ENCODE peak calls at places on chromosomes 12 and 14, in eight cellular contexts. One of them, this sample, is unnamed.

GRCh38 chr12:104733717-104734175 is 224.3 kb downstream of the SLC41A2 start:
- DNase-seq in Caki2: no peak
- DNase-seq in effector CD4-positive, alpha-beta T cell: no peak
- DNase-seq in GM13977: peak
- DNase-seq in mammary epithelial cell: no peak
- DNase-seq in NCI-H1092 treated with DMSO at 0.1 percent for 48 hours: peak
- DNase-seq in foreskin fibroblast: no peak
- DNase-seq in NCI-H146: no peak
- DNase-seq in this sample: no peak

GRCh38 chr12:106282457-106283097 is 20.0 kb upstream of the TCP11L2 start:
- DNase-seq in Caki2: no peak
- DNase-seq in effector CD4-positive, alpha-beta T cell: peak
- DNase-seq in GM13977: peak
- DNase-seq in mammary epithelial cell: peak
- DNase-seq in NCI-H1092 treated with DMSO at 0.1 percent for 48 hours: peak
- DNase-seq in foreskin fibroblast: peak
- DNase-seq in NCI-H146: peak
- DNase-seq in this sample: peak

GRCh38 chr12:63845726-63846125 is 1.2 kb downstream of the SRGAP1 start:
- DNase-seq in Caki2: peak
- DNase-seq in effector CD4-positive, alpha-beta T cell: no peak
- DNase-seq in GM13977: no peak
- DNase-seq in mammary epithelial cell: peak
- DNase-seq in NCI-H1092 treated with DMSO at 0.1 percent for 48 hours: peak
- DNase-seq in foreskin fibroblast: peak
- DNase-seq in NCI-H146: peak
- DNase-seq in this sample: peak

GRCh38 chr12:128918481-128918880 is 65.2 kb downstream of the GLT1D1 start:
- DNase-seq in Caki2: no peak
- DNase-seq in effector CD4-positive, alpha-beta T cell: no peak
- DNase-seq in GM13977: no peak
- DNase-seq in mammary epithelial cell: no peak
- DNase-seq in NCI-H1092 treated with DMSO at 0.1 percent for 48 hours: no peak
- DNase-seq in foreskin fibroblast: no peak
- DNase-seq in NCI-H146: no peak
- DNase-seq in this sample: no peak

GRCh38 chr12:27330846-27331245 is 1.8 kb upstream of the BMAL2 start:
- DNase-seq in Caki2: no peak
- DNase-seq in effector CD4-positive, alpha-beta T cell: no peak
- DNase-seq in GM13977: no peak
- DNase-seq in mammary epithelial cell: no peak
- DNase-seq in NCI-H1092 treated with DMSO at 0.1 percent for 48 hours: no peak
- DNase-seq in foreskin fibroblast: peak
- DNase-seq in NCI-H146: no peak
- DNase-seq in this sample: no peak

GRCh38 chr14:101813171-101813759 is 51.8 kb downstream of the PPP2R5C start:
- DNase-seq in Caki2: no peak
- DNase-seq in effector CD4-positive, alpha-beta T cell: no peak
- DNase-seq in GM13977: no peak
- DNase-seq in mammary epithelial cell: no peak
- DNase-seq in NCI-H1092 treated with DMSO at 0.1 percent for 48 hours: no peak
- DNase-seq in foreskin fibroblast: no peak
- DNase-seq in NCI-H146: no peak
- DNase-seq in this sample: no peak

GRCh38 chr14:24231263-24232120 is 675 bp downstream of the NEDD8 start:
- DNase-seq in Caki2: no peak
- DNase-seq in effector CD4-positive, alpha-beta T cell: no peak
- DNase-seq in GM13977: no peak
- DNase-seq in mammary epithelial cell: peak
- DNase-seq in NCI-H1092 treated with DMSO at 0.1 percent for 48 hours: no peak
- DNase-seq in foreskin fibroblast: no peak
- DNase-seq in NCI-H146: peak
- DNase-seq in this sample: no peak

GRCh38 chr14:105126126-105126969 is 42.2 kb downstream of the JAG2 start:
- DNase-seq in Caki2: no peak
- DNase-seq in effector CD4-positive, alpha-beta T cell: no peak
- DNase-seq in GM13977: no peak
- DNase-seq in mammary epithelial cell: no peak
- DNase-seq in NCI-H1092 treated with DMSO at 0.1 percent for 48 hours: no peak
- DNase-seq in foreskin fibroblast: no peak
- DNase-seq in NCI-H146: peak
- DNase-seq in this sample: no peak

GRCh38 chr14:61076531-61076930 is 95.5 kb downstream of the SLC38A6 start:
- DNase-seq in Caki2: no peak
- DNase-seq in effector CD4-positive, alpha-beta T cell: no peak
- DNase-seq in GM13977: no peak
- DNase-seq in mammary epithelial cell: no peak
- DNase-seq in NCI-H1092 treated with DMSO at 0.1 percent for 48 hours: peak
- DNase-seq in foreskin fibroblast: peak
- DNase-seq in NCI-H146: peak
- DNase-seq in this sample: no peak

GRCh38 chr12:85955127-85955526 is 81.0 kb downstream of the NTS start:
- DNase-seq in Caki2: no peak
- DNase-seq in effector CD4-positive, alpha-beta T cell: no peak
- DNase-seq in GM13977: no peak
- DNase-seq in mammary epithelial cell: no peak
- DNase-seq in NCI-H1092 treated with DMSO at 0.1 percent for 48 hours: peak
- DNase-seq in foreskin fibroblast: no peak
- DNase-seq in NCI-H146: peak
- DNase-seq in this sample: no peak

GRCh38 chr12:51381226-51382079 is 9.8 kb downstream of the GALNT6 start:
- DNase-seq in Caki2: no peak
- DNase-seq in effector CD4-positive, alpha-beta T cell: no peak
- DNase-seq in GM13977: no peak
- DNase-seq in mammary epithelial cell: no peak
- DNase-seq in NCI-H1092 treated with DMSO at 0.1 percent for 48 hours: no peak
- DNase-seq in foreskin fibroblast: peak
- DNase-seq in NCI-H146: peak
- DNase-seq in this sample: no peak

GRCh38 chr14:50531595-50532501 is 521 bp downstream of the MAP4K5 start:
- DNase-seq in Caki2: peak
- DNase-seq in effector CD4-positive, alpha-beta T cell: peak
- DNase-seq in GM13977: peak
- DNase-seq in mammary epithelial cell: peak
- DNase-seq in NCI-H1092 treated with DMSO at 0.1 percent for 48 hours: peak
- DNase-seq in foreskin fibroblast: peak
- DNase-seq in NCI-H146: peak
- DNase-seq in this sample: peak

GRCh38 chr12:100234166-100234565 is 32.7 kb downstream of the DEPDC4 start:
- DNase-seq in Caki2: peak
- DNase-seq in effector CD4-positive, alpha-beta T cell: no peak
- DNase-seq in GM13977: no peak
- DNase-seq in mammary epithelial cell: peak
- DNase-seq in NCI-H1092 treated with DMSO at 0.1 percent for 48 hours: no peak
- DNase-seq in foreskin fibroblast: peak
- DNase-seq in NCI-H146: no peak
- DNase-seq in this sample: no peak

GRCh38 chr12:45475594-45475993 is 253.9 kb upstream of the ARID2 start:
- DNase-seq in Caki2: no peak
- DNase-seq in effector CD4-positive, alpha-beta T cell: no peak
- DNase-seq in GM13977: no peak
- DNase-seq in mammary epithelial cell: no peak
- DNase-seq in NCI-H1092 treated with DMSO at 0.1 percent for 48 hours: no peak
- DNase-seq in foreskin fibroblast: no peak
- DNase-seq in NCI-H146: no peak
- DNase-seq in this sample: no peak

GRCh38 chr14:35050652-35051051 is 4.6 kb downstream of the FAM177A1 start:
- DNase-seq in Caki2: peak
- DNase-seq in effector CD4-positive, alpha-beta T cell: no peak
- DNase-seq in GM13977: no peak
- DNase-seq in mammary epithelial cell: no peak
- DNase-seq in NCI-H1092 treated with DMSO at 0.1 percent for 48 hours: no peak
- DNase-seq in foreskin fibroblast: peak
- DNase-seq in NCI-H146: no peak
- DNase-seq in this sample: no peak

GRCh38 chr12:116659771-116660481 is 77.9 kb downstream of the SPRING1 start:
- DNase-seq in Caki2: peak
- DNase-seq in effector CD4-positive, alpha-beta T cell: no peak
- DNase-seq in GM13977: no peak
- DNase-seq in mammary epithelial cell: peak
- DNase-seq in NCI-H1092 treated with DMSO at 0.1 percent for 48 hours: no peak
- DNase-seq in foreskin fibroblast: peak
- DNase-seq in NCI-H146: no peak
- DNase-seq in this sample: no peak

GRCh38 chr12:103181366-103182152 is 224.1 kb downstream of the ASCL1 start:
- DNase-seq in Caki2: no peak
- DNase-seq in effector CD4-positive, alpha-beta T cell: no peak
- DNase-seq in GM13977: peak
- DNase-seq in mammary epithelial cell: no peak
- DNase-seq in NCI-H1092 treated with DMSO at 0.1 percent for 48 hours: no peak
- DNase-seq in foreskin fibroblast: no peak
- DNase-seq in NCI-H146: no peak
- DNase-seq in this sample: no peak